ENCODE peak calls at places on chromosomes 4 and X, in seven cellular contexts. B is bronchial epithelial cell, R is H1, Q is breast epithelium, I is fibroblast of mammary gland, W is body of pancreas, J is Peyer's patch. D is an unnamed sample.

GRCh38 chrX:47610506-47610905 is 9.2 kb downstream of the SYN1 start:
- DNase-seq in B (peak), R (no peak), Q (no peak), I (no peak), W (no peak), J (no peak), D (no peak)

GRCh38 chrX:14670819-14671218 is 141.5 kb downstream of the GLRA2 start:
- DNase-seq in B (no peak), R (no peak), Q (no peak), I (no peak), W (no peak), J (no peak), D (no peak)

GRCh38 chr4:156838761-156839160 is 132.8 kb downstream of the PDGFC start:
- DNase-seq in B (no peak), R (no peak), Q (no peak), I (peak), W (no peak), J (no peak), D (no peak)

GRCh38 chr4:51853027-51853682 is 10.2 kb downstream of the DCUN1D4 start:
- DNase-seq in B (no peak), R (no peak), Q (no peak), I (no peak), W (peak), J (no peak), D (no peak)

GRCh38 chrX:47863187-47863586 is 26.5 kb downstream of the ZNF81 start:
- DNase-seq in B (peak), R (no peak), Q (no peak), I (no peak), W (peak), J (no peak), D (no peak)

GRCh38 chrX:79336869-79337815 is 30.0 kb downstream of the ITM2A start:
- DNase-seq in B (no peak), R (no peak), Q (no peak), I (no peak), W (no peak), J (no peak), D (no peak)

GRCh38 chrX:38973327-38973726 is 172.1 kb downstream of the MID1IP1 start:
- DNase-seq in B (peak), R (no peak), Q (no peak), I (peak), W (no peak), J (no peak), D (no peak)

GRCh38 chrX:119145241-119145653 is 17.6 kb upstream of the KIAA1210 start:
- DNase-seq in B (peak), R (no peak), Q (no peak), I (peak), W (no peak), J (no peak), D (no peak)

GRCh38 chr4:161949941-161950725 is 213.7 kb downstream of the FSTL5 start:
- DNase-seq in B (peak), R (no peak), Q (no peak), I (peak), W (no peak), J (no peak), D (peak)

GRCh38 chrX:153491351-153492152 is 3.2 kb upstream of the BGN start:
- DNase-seq in B (no peak), R (no peak), Q (no peak), I (no peak), W (no peak), J (no peak), D (no peak)

GRCh38 chrX:115030635-115031034 is 13.2 kb upstream of the IL13RA2 start:
- DNase-seq in B (peak), R (no peak), Q (peak), I (no peak), W (no peak), J (peak), D (no peak)

GRCh38 chrX:136268051-136269048 is 17.1 kb upstream of the MAP7D3 start:
- DNase-seq in B (peak), R (no peak), Q (no peak), I (peak), W (peak), J (peak), D (no peak)

GRCh38 chr4:8549352-8549931 is 30.8 kb upstream of the GPR78 start:
- DNase-seq in B (no peak), R (no peak), Q (no peak), I (no peak), W (no peak), J (no peak), D (no peak)

GRCh38 chr4:119082661-119083060 is 53.0 kb upstream of the MYOZ2 start:
- DNase-seq in B (no peak), R (no peak), Q (no peak), I (no peak), W (no peak), J (no peak), D (no peak)

GRCh38 chrX:17432158-17432557 is 57.2 kb downstream of the NHS start:
- DNase-seq in B (no peak), R (no peak), Q (no peak), I (no peak), W (no peak), J (no peak), D (no peak)
- H3K4me3 ChIP-seq in B (no peak), R (no peak), Q (no peak), I (no peak), W (no peak), J (no peak), D (no peak)

GRCh38 chrX:67544871-67545771 is 1.3 kb downstream of the AR start:
- DNase-seq in B (no peak), R (no peak), Q (no peak), I (peak), W (peak), J (no peak), D (peak)

GRCh38 chrX:67546496-67547423 is 2.9 kb downstream of the AR start:
- DNase-seq in B (no peak), R (no peak), Q (no peak), I (no peak), W (no peak), J (no peak), D (no peak)

GRCh38 chrX:67544281-67544680 is 460 bp downstream of the AR start:
- DNase-seq in B (no peak), R (no peak), Q (no peak), I (peak), W (peak), J (no peak), D (no peak)

GRCh38 chrX:67545772-67546495 is 2.1 kb downstream of the AR start:
- DNase-seq in B (no peak), R (no peak), Q (no peak), I (peak), W (peak), J (no peak), D (no peak)

GRCh38 chrX:67543818-67544217 is at the start of gene AR:
- DNase-seq in B (peak), R (peak), Q (peak), I (peak), W (peak), J (no peak), D (peak)
- H3K4me3 ChIP-seq in B (peak), R (peak), Q (peak), I (peak), W (no peak), J (no peak), D (peak)

DNA sequence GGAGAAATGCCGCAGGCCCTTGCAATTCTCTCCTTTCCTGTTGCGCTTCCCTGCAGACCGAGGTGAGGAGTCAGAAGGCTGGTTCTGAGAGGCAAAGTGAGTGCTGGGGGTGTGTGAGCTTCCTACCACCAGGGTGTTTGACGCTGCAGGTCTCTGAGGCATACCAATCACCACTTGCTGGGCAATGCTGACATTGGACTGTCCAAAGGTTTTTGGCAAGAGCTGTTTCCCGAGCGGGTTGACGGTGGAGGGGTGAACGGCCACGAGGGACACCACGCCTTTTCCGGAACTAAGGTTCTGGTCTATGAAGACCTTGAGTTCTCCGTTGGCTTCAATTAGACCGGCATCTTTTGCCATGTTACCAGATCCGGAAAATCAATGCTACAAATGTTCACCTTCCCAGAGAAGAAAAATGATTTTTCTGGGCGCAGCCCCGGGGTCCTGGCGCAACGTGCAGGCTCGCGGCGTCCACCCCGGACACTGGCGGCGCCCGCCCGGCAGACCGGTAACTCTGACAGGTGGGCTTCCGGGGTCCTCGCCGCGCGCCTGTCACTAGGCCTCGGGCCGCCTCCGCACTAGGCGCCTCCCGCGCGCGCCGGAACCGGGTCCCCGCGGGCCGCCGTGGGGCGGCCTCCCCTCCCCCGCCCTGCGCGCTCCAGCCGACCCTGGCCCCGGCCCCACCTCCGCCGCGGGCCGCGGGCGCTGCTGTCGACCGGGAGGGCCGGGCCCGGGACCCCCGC is 44.9 kb upstream of the FAM47C start:
- DNase-seq in B (no peak), R (no peak), Q (no peak), I (no peak), W (peak), J (no peak), D (no peak)
- H3K4me3 ChIP-seq in B (peak), R (peak), Q (no peak), I (no peak), W (no peak), J (no peak), D (no peak)

GRCh38 chrX:107686026-107686425 is 57.7 kb downstream of the PRPS1 start:
- DNase-seq in B (no peak), R (no peak), Q (no peak), I (peak), W (no peak), J (no peak), D (no peak)

GRCh38 chrX:107683931-107684330 is 55.6 kb downstream of the PRPS1 start:
- DNase-seq in B (no peak), R (no peak), Q (no peak), I (no peak), W (no peak), J (no peak), D (no peak)

GRCh38 chrX:107687445-107687844 is 59.1 kb downstream of the PRPS1 start:
- DNase-seq in B (no peak), R (no peak), Q (no peak), I (no peak), W (no peak), J (no peak), D (no peak)

GRCh38 chrX:107684956-107685385 is 56.7 kb downstream of the PRPS1 start:
- DNase-seq in B (peak), R (no peak), Q (peak), I (peak), W (peak), J (peak), D (peak)

GRCh38 chrX:107686792-107687191 is 58.5 kb downstream of the PRPS1 start:
- DNase-seq in B (no peak), R (no peak), Q (no peak), I (peak), W (no peak), J (no peak), D (no peak)
- H3K4me3 ChIP-seq in B (no peak), R (no peak), Q (no peak), I (no peak), W (no peak), J (no peak), D (no peak)

DNA sequence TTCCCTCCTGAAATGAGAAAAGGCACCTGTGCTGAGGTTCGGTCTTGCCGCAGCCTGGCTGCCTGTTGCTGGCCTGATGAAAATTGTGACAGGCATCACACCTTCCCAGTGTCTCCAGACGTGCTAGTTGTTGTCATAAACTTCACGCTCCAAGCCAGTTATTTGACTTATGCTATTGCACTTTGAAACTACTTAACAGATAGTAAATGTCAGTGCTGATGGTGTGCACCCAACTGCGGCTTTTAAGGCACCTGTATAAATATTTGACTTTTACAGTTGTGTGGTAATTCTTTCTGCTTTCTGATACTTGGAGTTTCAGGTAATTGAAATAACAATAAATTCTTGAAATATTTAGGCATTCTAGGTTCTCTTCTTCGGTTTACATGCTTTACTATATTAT is 1.8 kb downstream of the WWC2 start:
- DNase-seq in B (peak), R (no peak), Q (no peak), I (no peak), W (peak), J (no peak), D (no peak)
- H3K4me3 ChIP-seq in B (peak), R (peak), Q (peak), I (peak), W (no peak), J (no peak), D (peak)

GRCh38 chr4:183154701-183155391 is 55.8 kb downstream of the WWC2 start:
- DNase-seq in B (no peak), R (no peak), Q (no peak), I (no peak), W (no peak), J (no peak), D (no peak)
- H3K4me3 ChIP-seq in B (no peak), R (no peak), Q (no peak), I (no peak), W (no peak), J (no peak), D (no peak)

DNA sequence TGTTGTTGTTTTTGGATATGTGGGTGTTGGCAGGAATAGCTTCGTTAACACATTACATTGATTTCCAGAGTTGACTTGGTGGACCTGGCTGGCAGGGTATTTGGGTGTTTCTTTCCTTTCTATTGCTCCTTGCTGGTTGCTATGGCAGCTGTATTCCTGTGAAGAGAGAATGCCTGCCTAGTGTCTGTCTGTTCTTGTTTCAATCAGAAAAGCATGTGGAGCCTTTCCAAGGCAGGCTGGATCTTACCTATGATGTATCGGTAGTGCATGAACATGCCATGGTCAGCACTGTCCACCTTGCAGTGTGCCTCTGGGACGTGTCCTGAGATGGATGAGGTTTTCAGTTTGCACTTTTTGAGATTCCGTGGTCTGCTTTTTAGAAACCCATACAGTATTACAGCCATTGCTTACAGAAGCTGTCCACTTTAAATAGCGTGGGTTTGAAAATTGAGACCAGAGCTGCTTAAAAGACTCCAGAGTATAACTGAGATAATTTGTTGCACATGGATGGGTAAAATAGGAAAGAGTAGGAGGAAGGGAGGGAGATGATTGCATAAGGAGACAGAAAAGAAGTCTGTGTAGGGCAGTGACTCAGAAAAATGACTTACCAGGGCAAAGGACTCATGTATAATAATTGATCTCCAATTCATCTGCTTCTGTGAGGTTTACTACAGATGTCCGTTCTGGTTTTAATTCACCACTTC is 20.0 kb upstream of the AADAT start:
- DNase-seq in B (peak), R (no peak), Q (no peak), I (peak), W (no peak), J (no peak), D (no peak)
- H3K4me3 ChIP-seq in B (no peak), R (peak), Q (no peak), I (peak), W (no peak), J (no peak), D (no peak)

DNA sequence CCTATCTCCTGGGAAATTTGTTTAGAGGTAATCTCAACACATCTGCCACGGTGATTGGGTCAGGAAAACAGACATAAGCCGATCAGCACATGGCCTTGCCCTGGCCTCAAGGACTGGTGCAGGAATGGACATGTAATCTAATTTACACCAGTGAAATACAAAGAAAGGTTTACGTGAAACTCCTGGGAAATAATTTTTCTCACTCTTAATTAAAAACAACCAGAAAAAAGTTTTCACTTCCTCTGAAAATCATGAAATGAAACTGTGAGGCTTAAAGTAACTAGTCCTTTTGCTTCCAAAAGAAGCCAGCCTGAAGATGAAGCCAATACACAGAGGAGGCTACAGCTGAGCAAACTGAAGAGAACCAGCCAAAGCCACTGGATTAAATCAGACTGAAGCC is 154.1 kb upstream of the FAM241A start:
- DNase-seq in B (no peak), R (no peak), Q (no peak), I (no peak), W (no peak), J (no peak), D (no peak)
- H3K4me3 ChIP-seq in B (no peak), R (no peak), Q (no peak), I (no peak), W (no peak), J (no peak), D (no peak)

GRCh38 chr4:125837493-125838238 is 522.9 kb downstream of the FAT4 start:
- DNase-seq in B (no peak), R (no peak), Q (no peak), I (no peak), W (no peak), J (no peak), D (no peak)

GRCh38 chr4:125832161-125832560 is 517.4 kb downstream of the FAT4 start:
- DNase-seq in B (no peak), R (no peak), Q (no peak), I (no peak), W (no peak), J (no peak), D (no peak)

GRCh38 chr4:125838239-125838601 is 523.5 kb downstream of the FAT4 start:
- DNase-seq in B (no peak), R (no peak), Q (no peak), I (no peak), W (no peak), J (no peak), D (no peak)

GRCh38 chr4:125838924-125839323 is 524.2 kb downstream of the FAT4 start:
- DNase-seq in B (no peak), R (no peak), Q (no peak), I (no peak), W (no peak), J (no peak), D (peak)

DNA sequence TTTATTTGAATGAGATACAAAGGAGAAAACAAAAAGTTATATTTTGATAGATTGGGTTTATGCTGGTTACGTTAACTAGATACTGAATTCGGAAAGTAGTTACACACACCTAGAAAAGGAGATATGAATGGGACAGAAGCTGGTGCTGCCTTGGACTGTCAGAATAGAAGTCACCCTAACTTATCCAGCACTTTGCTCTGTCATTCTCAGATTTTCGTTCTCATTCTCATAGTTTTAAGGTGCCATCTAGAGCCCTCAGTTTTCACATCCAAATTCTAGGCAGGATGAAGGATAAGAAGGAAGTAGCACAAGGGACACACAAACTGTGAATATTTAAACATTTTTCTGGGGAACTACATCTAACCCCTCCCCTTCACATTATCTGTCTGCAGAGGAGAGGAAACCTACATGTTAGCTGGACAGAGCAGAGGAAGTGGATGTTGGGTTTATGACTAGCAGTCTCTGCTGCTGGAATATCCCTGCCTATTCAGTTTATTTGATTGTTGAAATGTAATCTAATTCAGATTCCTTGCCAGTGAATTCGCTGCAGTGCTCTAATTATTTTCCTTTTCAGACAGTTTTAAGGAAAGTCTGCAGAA is 521.9 kb downstream of the FAT4 start:
- DNase-seq in B (no peak), R (no peak), Q (no peak), I (no peak), W (no peak), J (no peak), D (no peak)
- H3K4me3 ChIP-seq in B (no peak), R (no peak), Q (no peak), I (no peak), W (no peak), J (no peak), D (no peak)